ENCODE peak calls at places on chromosomes 5 and 9, in five cellular contexts. R, N, S, T and Q are unnamed samples.

GRCh38 chr9:928363-929042 is 48.0 kb upstream of the DMRT3 start:
- DNase-seq in R (no peak), N (no peak), S (no peak), T (peak; percentile 28), Q (no peak)

GRCh38 chr5:132658383-132659302 is 670 bp downstream of the IL13 start:
- DNase-seq in R (no peak), N (no peak), S (no peak), T (no peak), Q (no peak)

GRCh38 chr5:73950441-73950873 is 324.5 kb downstream of the ARHGEF28 start:
- DNase-seq in R (no peak), N (no peak), S (no peak), T (no peak), Q (no peak)

GRCh38 chr5:50967388-50968039 is 301.1 kb downstream of the PARP8 start:
- DNase-seq in R (no peak), N (no peak), S (no peak), T (no peak), Q (no peak)

GRCh38 chr9:107158321-107158720 is 124.8 kb upstream of the RAD23B start:
- DNase-seq in R (no peak), N (peak; percentile 38), S (no peak), T (peak; percentile 35), Q (no peak)

GRCh38 chr5:100668511-100668910 is 133.3 kb downstream of the FAM174A start:
- DNase-seq in R (no peak), N (no peak), S (no peak), T (no peak), Q (no peak)

GRCh38 chr5:9621379-9621903 is 8.7 kb downstream of the TAS2R1 start:
- DNase-seq in R (no peak), N (no peak), S (no peak), T (no peak), Q (no peak)

GRCh38 chr5:138148811-138149210 is 9.6 kb upstream of the NME5 start:
- DNase-seq in R (no peak), N (no peak), S (no peak), T (no peak), Q (no peak)

GRCh38 chr5:142869883-142870282 is 99.7 kb downstream of the ARHGAP26 start:
- DNase-seq in R (no peak), N (no peak), S (no peak), T (no peak), Q (no peak)

DNA sequence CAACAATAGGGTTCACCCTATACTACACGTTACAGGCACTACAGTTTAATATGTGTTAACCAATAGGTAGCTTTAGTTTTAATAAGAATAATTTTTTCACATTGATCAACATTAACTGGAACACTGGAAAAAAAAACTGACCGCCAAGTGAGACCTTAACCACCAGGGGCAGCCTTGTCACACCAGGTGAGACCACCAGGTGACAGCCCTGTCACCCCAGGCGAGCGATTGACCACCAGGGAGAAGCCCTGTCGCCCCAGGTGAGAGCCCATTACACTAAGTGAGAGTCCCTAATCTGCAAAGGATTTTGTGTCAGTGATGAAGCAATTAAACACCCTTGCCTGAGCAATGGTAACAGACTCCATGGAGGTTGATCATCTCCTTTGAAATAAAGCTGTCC is 75.4 kb upstream of the SYK start:
- DNase-seq in R (no peak), N (no peak), S (no peak), T (peak; percentile 6), Q (no peak)
- TF ChIP-seq CTCF in R (no peak), N (no peak), S (no peak), T (no peak), Q (peak; percentile 30)

GRCh38 chr5:177435847-177436536 is 9.5 kb downstream of the GRK6 start:
- DNase-seq in R (no peak), N (no peak), S (no peak), T (no peak), Q (no peak)
- TF ChIP-seq CTCF in R (no peak), N (no peak), S (no peak), T (no peak), Q (no peak)

GRCh38 chr5:147858520-147858919 is 20.0 kb upstream of the SCGB3A2 start:
- DNase-seq in R (no peak), N (no peak), S (no peak), T (no peak), Q (no peak)

GRCh38 chr5:147856801-147857200 is 21.7 kb upstream of the SCGB3A2 start:
- DNase-seq in R (no peak), N (no peak), S (no peak), T (no peak), Q (no peak)

GRCh38 chr5:147855774-147856069 is 22.8 kb upstream of the SCGB3A2 start:
- DNase-seq in R (no peak), N (no peak), S (no peak), T (no peak), Q (no peak)

GRCh38 chr5:147854894-147855773 is 23.4 kb upstream of the SCGB3A2 start:
- DNase-seq in R (no peak), N (no peak), S (no peak), T (no peak), Q (no peak)

GRCh38 chr5:147857302-147858129 is 21.0 kb upstream of the SCGB3A2 start:
- DNase-seq in R (peak; percentile 47), N (peak; percentile 86), S (no peak), T (peak; percentile 44), Q (no peak)
- TF ChIP-seq CTCF in R (peak; percentile 83), N (peak; percentile 92), S (peak; percentile 82), T (peak; percentile 73), Q (peak; percentile 95)

GRCh38 chr5:115329475-115329874 is 33.0 kb upstream of the CCDC112 start:
- DNase-seq in R (no peak), N (peak; percentile 40), S (no peak), T (no peak), Q (no peak)

GRCh38 chr5:115336964-115337363 is 40.5 kb upstream of the CCDC112 start:
- DNase-seq in R (no peak), N (no peak), S (no peak), T (no peak), Q (no peak)

GRCh38 chr5:115336201-115336720 is 39.8 kb upstream of the CCDC112 start:
- DNase-seq in R (no peak), N (peak; percentile 30), S (no peak), T (no peak), Q (no peak)

GRCh38 chr5:115330868-115331267 is 34.4 kb upstream of the CCDC112 start:
- DNase-seq in R (no peak), N (no peak), S (no peak), T (no peak), Q (no peak)

GRCh38 chr5:115333164-115333563 is 36.7 kb upstream of the CCDC112 start:
- DNase-seq in R (no peak), N (no peak), S (no peak), T (no peak), Q (no peak)
- TF ChIP-seq CTCF in R (no peak), N (no peak), S (no peak), T (no peak), Q (no peak)

GRCh38 chr9:89666950-89667349 is 62.1 kb downstream of the GADD45G start:
- DNase-seq in R (no peak), N (no peak), S (no peak), T (no peak), Q (no peak)

GRCh38 chr9:89666364-89666763 is 61.6 kb downstream of the GADD45G start:
- DNase-seq in R (no peak), N (no peak), S (no peak), T (no peak), Q (no peak)

GRCh38 chr9:89669361-89669842 is 64.6 kb downstream of the GADD45G start:
- DNase-seq in R (no peak), N (no peak), S (peak; percentile 12), T (peak; percentile 37), Q (peak; percentile 81)

GRCh38 chr9:89668216-89668867 is 63.5 kb downstream of the GADD45G start:
- DNase-seq in R (no peak), N (no peak), S (no peak), T (no peak), Q (no peak)

GRCh38 chr9:89667730-89668129 is 62.9 kb downstream of the GADD45G start:
- DNase-seq in R (peak; percentile 74), N (no peak), S (no peak), T (no peak), Q (no peak)
- TF ChIP-seq CTCF in R (no peak), N (no peak), S (no peak), T (no peak), Q (no peak)